ENCODE peak calls at places on chromosomes 11 and 22, in eight cellular contexts. B is IMR-90, C is thoracic aorta, E is MCF 10A, T is fibroblast of pulmonary artery, M is cardiac fibroblast, S is mesothelial cell of epicardium, V is adrenal gland. H is an unnamed sample.

GRCh38 chr11:15053201-15053685 is 20.1 kb upstream of the CALCB start:
- DNase-seq in T (no peak), S (no peak), B (no peak), V (no peak), M (no peak), E (peak; percentile 94), C (no peak), H (no peak)

GRCh38 chr11:69337211-69337721 is 43.3 kb downstream of the MYEOV start:
- DNase-seq in V (no peak), M (no peak), S (no peak), T (no peak), C (no peak), B (peak; percentile 93), E (no peak), H (no peak)

GRCh38 chr11:120651396-120651795 is 139.8 kb downstream of the GRIK4 start:
- DNase-seq in V (no peak), S (no peak), B (no peak), M (no peak), T (no peak), E (no peak), C (no peak), H (no peak)

GRCh38 chr11:12602421-12602820 is 71.8 kb upstream of the TEAD1 start:
- DNase-seq in V (no peak), C (no peak), B (no peak), M (peak; percentile 10), T (peak; percentile 23), E (no peak), S (no peak), H (no peak)

GRCh38 chr11:60941371-60942119 is 10.4 kb downstream of the SLC15A3 start:
- DNase-seq in V (no peak), T (no peak), C (no peak), E (no peak), M (no peak), S (no peak), B (no peak), H (no peak)

GRCh38 chr11:91778758-91779157 is 445.9 kb upstream of the FAT3 start:
- DNase-seq in E (no peak), C (no peak), T (no peak), V (no peak), S (no peak), B (no peak), M (no peak), H (no peak)

GRCh38 chr22:49004484-49005399 is 822.9 kb downstream of the BRD1 start:
- DNase-seq in V (no peak), B (no peak), S (no peak), E (no peak), M (no peak), T (no peak), C (no peak), H (no peak)

GRCh38 chr22:19689408-19689807 is 24.9 kb upstream of the SEPTIN5 start:
- DNase-seq in M (no peak), S (no peak), E (no peak), C (no peak), V (no peak), T (no peak), B (no peak), H (no peak)

GRCh38 chr11:57460017-57460755 is at the start of gene RTN4RL2:
- DNase-seq in C (no peak), E (peak; percentile 65), B (peak; percentile 45), M (peak; percentile 58), V (peak; percentile 43), T (peak; percentile 50), S (no peak), H (peak; percentile 47)

GRCh38 chr22:20428496-20429253 is 8.9 kb downstream of the SCARF2 start:
- DNase-seq in S (no peak), E (no peak), C (no peak), B (no peak), V (no peak), M (no peak), T (no peak), H (no peak)

GRCh38 chr22:47209547-47210023 is 447.1 kb downstream of the TBC1D22A start:
- DNase-seq in T (no peak), B (no peak), M (no peak), E (no peak), S (no peak), V (no peak), C (no peak), H (no peak)

GRCh38 chr11:65414776-65415498 is 7.7 kb upstream of the NEAT1 start:
- DNase-seq in V (no peak), T (no peak), C (no peak), B (peak; percentile 39), M (peak; percentile 16), S (no peak), E (no peak), H (no peak)

GRCh38 chr11:34512810-34513673 is 552 bp downstream of the ELF5 start:
- DNase-seq in M (peak; percentile 59), B (peak; percentile 54), T (peak; percentile 65), S (no peak), E (peak; percentile 66), C (no peak), V (peak; percentile 34), H (peak; percentile 66)

GRCh38 chr11:40247023-40247422 is 1212.4 kb downstream of the LRRC4C start:
- DNase-seq in M (no peak), B (no peak), V (no peak), T (no peak), S (no peak), C (no peak), E (no peak), H (no peak)

GRCh38 chr22:44576311-44577260 is 78.6 kb upstream of the RTL6 start:
- DNase-seq in E (no peak), S (no peak), M (no peak), T (no peak), B (no peak), V (no peak), C (no peak), H (no peak)

GRCh38 chr22:44309137-44309536 is 3.6 kb downstream of the SHISAL1 start:
- DNase-seq in B (peak; percentile 98), E (peak; percentile 93), M (peak; percentile 94), T (peak; percentile 91), S (no peak), C (no peak), V (peak; percentile 37), H (no peak)

GRCh38 chr22:45690008-45690407 is 18.4 kb downstream of the ATXN10 start:
- DNase-seq in C (no peak), S (no peak), B (no peak), M (no peak), E (no peak), V (no peak), T (no peak), H (no peak)
- TF ChIP-seq CTCF in C (no peak), S (no peak), B (no peak), M (no peak), E (no peak), V (no peak), T (no peak), H (no peak)

GRCh38 chr11:58864335-58864734 is 19.8 kb upstream of the GLYATL2 start:
- DNase-seq in B (no peak), V (no peak), S (no peak), E (no peak), M (no peak), T (no peak), C (no peak), H (no peak)
- TF ChIP-seq CTCF in B (no peak), V (no peak), S (no peak), E (no peak), M (no peak), T (no peak), C (no peak), H (no peak)

GRCh38 chr11:77106321-77106720 is 3.7 kb downstream of the OMP start:
- DNase-seq in S (no peak), T (no peak), V (peak; percentile 90), M (no peak), E (peak; percentile 48), B (no peak), C (no peak), H (no peak)

GRCh38 chr11:77107950-77108349 is 5.3 kb downstream of the OMP start:
- DNase-seq in T (peak; percentile 91), V (peak; percentile 95), C (peak; percentile 55), B (peak; percentile 95), S (no peak), E (peak; percentile 92), M (peak; percentile 93), H (no peak)

GRCh38 chr11:77108436-77108835 is 5.8 kb downstream of the OMP start:
- DNase-seq in C (no peak), T (no peak), M (no peak), E (no peak), S (no peak), B (no peak), V (no peak), H (no peak)

GRCh38 chr11:77104727-77105126 is 2.1 kb downstream of the OMP start:
- DNase-seq in B (peak; percentile 49), E (no peak), C (no peak), S (no peak), M (peak; percentile 22), V (no peak), T (peak; percentile 27), H (no peak)

DNA sequence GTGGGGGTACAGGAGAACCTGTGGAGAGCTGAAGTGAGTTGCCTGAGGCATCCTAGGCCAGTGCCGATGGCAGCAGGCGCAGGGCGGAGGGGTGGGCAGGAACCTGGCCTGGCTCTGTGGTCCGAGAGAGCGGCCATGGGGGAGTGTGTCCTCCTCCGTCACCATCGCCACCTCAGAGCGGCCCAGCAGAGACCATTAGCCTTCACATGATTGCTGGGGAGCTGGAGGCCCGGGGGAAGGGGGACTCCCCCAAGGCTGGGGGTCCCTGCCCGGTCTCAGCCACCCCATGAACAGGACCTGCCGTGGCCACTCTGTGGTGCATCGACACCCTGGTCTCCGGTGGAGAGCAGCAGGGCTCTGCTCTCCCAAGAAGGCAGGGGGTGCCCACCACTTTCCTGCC is 4.1 kb downstream of the OMP start:
- DNase-seq in M (no peak), T (no peak), B (no peak), E (no peak), V (no peak), S (no peak), C (no peak), H (no peak)
- TF ChIP-seq CTCF in M (no peak), T (no peak), B (no peak), E (no peak), V (no peak), S (no peak), C (no peak), H (no peak)

GRCh38 chr11:24509114-24509513 is 12.3 kb downstream of the LUZP2 start:
- DNase-seq in E (no peak), V (no peak), T (peak; percentile 46), B (peak; percentile 41), S (no peak), M (peak; percentile 22), C (no peak), H (no peak)
- TF ChIP-seq CTCF in E (peak; percentile 8), V (no peak), T (peak; percentile 52), B (peak; percentile 57), S (no peak), M (no peak), C (no peak), H (no peak)

GRCh38 chr11:125348704-125349635 is 147.1 kb downstream of the FEZ1 start:
- DNase-seq in V (peak; percentile 50), T (peak; percentile 35), B (peak; percentile 19), C (no peak), S (no peak), E (peak; percentile 43), M (peak; percentile 48), H (peak; percentile 95)
- TF ChIP-seq CTCF in V (peak; percentile 41), T (peak; percentile 99), B (peak; percentile 83), C (peak; percentile 95), S (peak; percentile 76), E (peak; percentile 91), M (peak; percentile 99), H (peak; percentile 91)

H was measured in neural crest cell.